ENCODE peak calls at places on chromosomes 4 and X, in four cellular contexts. One of them, this sample, is unnamed.

GRCh38 chr4:108118505-108118904 is 50.2 kb downstream of the LEF1 start:
- DNase-seq in H1: no peak
- DNase-seq in lower leg skin: no peak
- DNase-seq in ovary: no peak
- DNase-seq in this sample: no peak

GRCh38 chr4:104763554-104764210 is 269.0 kb upstream of the CXXC4 start:
- DNase-seq in ovary: no peak
- DNase-seq in lower leg skin: no peak
- DNase-seq in H1: no peak
- DNase-seq in this sample: no peak

GRCh38 chr4:105683038-105683437 is 25.5 kb downstream of the INTS12 start:
- DNase-seq in ovary: no peak
- DNase-seq in H1: no peak
- DNase-seq in lower leg skin: no peak
- DNase-seq in this sample: no peak

GRCh38 chr4:55545681-55546632 is 752 bp downstream of the CLOCK start:
- DNase-seq in H1: peak; percentile 82
- DNase-seq in lower leg skin: peak; percentile 94
- DNase-seq in ovary: peak; percentile 86
- DNase-seq in this sample: peak; percentile 22

GRCh38 chr4:87274803-87275202 is 47.9 kb downstream of the HSD17B13 start:
- DNase-seq in lower leg skin: no peak
- DNase-seq in ovary: no peak
- DNase-seq in H1: no peak
- DNase-seq in this sample: no peak

GRCh38 chr4:136012250-136012649 is 1520.0 kb downstream of the PCDH18 start:
- DNase-seq in lower leg skin: no peak
- DNase-seq in H1: no peak
- DNase-seq in ovary: no peak
- DNase-seq in this sample: no peak

GRCh38 chrX:63514575-63514967 is 163.4 kb upstream of the SPIN4 start:
- DNase-seq in lower leg skin: no peak
- DNase-seq in H1: no peak
- DNase-seq in ovary: no peak
- DNase-seq in this sample: no peak

GRCh38 chr4:94506822-94507221 is 55.1 kb downstream of the PDLIM5 start:
- DNase-seq in lower leg skin: no peak
- DNase-seq in H1: no peak
- DNase-seq in ovary: no peak
- DNase-seq in this sample: no peak

GRCh38 chr4:8776366-8776765 is 95.3 kb downstream of the HMX1 start:
- DNase-seq in H1: no peak
- DNase-seq in ovary: no peak
- DNase-seq in lower leg skin: no peak
- DNase-seq in this sample: no peak

DNA sequence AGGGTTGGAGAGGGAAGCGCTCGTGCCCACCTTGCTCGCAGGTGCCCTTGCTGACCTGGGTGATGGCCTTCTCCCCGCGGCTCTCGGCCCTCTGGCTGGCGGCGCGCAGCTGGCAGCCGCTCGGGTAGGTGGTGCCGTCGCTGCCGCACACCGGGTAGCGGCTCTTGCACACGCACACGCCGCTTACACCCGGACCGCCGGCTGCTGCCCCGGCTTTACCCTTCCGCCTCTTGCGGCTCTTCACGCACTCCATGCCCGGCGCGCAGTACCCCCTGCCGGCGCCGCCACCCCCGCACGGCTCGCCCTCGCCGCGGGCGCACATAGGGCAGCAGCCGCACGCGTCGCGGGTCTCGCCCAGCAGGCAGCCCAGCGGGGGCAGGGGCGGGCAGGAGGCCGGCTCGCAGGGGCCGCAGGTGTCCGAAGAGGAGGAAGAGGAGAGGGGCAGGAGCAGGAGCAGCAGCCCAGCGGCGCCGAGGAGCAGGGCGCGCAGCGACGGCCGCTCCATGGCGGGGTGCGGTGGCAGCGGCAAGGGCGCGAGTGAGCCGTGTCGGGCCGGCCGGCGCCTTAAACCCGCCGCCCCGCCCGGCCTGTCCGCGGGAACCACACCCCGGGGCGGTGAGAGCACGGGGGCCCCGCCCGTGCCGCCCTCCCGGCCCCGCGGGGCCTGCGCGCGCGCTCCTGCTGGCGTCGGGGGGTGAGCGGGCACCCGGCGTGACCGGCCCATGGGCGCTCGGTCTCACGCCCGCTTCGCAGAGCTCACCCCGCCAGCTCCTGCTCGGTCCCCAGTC is at the start of gene IGFBP7:
- DNase-seq in lower leg skin: peak; percentile 87
- DNase-seq in ovary: peak; percentile 77
- DNase-seq in H1: peak; percentile 59
- DNase-seq in this sample: peak; percentile 40
- TF ChIP-seq POLR2A in lower leg skin: no peak
- TF ChIP-seq POLR2A in ovary: peak; percentile 72
- TF ChIP-seq POLR2A in H1: no peak
- TF ChIP-seq POLR2A in this sample: peak; percentile 97

GRCh38 chrX:112536544-112536943 is 143.2 kb downstream of the LHFPL1 start:
- DNase-seq in ovary: no peak
- DNase-seq in lower leg skin: no peak
- DNase-seq in H1: peak; percentile 43
- DNase-seq in this sample: no peak
- TF ChIP-seq POLR2A in ovary: no peak
- TF ChIP-seq POLR2A in lower leg skin: no peak
- TF ChIP-seq POLR2A in H1: no peak
- TF ChIP-seq POLR2A in this sample: no peak

GRCh38 chr4:118834960-118835895 is 698 bp downstream of the SEC24D start:
- DNase-seq in lower leg skin: peak; percentile 92
- DNase-seq in H1: no peak
- DNase-seq in ovary: peak; percentile 50
- DNase-seq in this sample: peak; percentile 34
- TF ChIP-seq POLR2A in lower leg skin: no peak
- TF ChIP-seq POLR2A in H1: no peak
- TF ChIP-seq POLR2A in ovary: no peak
- TF ChIP-seq POLR2A in this sample: peak; percentile 34

GRCh38 chr4:3202836-3203820 is 45.8 kb upstream of the MSANTD1 start:
- DNase-seq in lower leg skin: peak; percentile 57
- DNase-seq in ovary: no peak
- DNase-seq in H1: no peak
- DNase-seq in this sample: no peak
- TF ChIP-seq POLR2A in lower leg skin: no peak
- TF ChIP-seq POLR2A in ovary: no peak
- TF ChIP-seq POLR2A in H1: no peak
- TF ChIP-seq POLR2A in this sample: no peak

GRCh38 chr4:7043521-7044414 is 596 bp downstream of the TADA2B start:
- DNase-seq in ovary: peak; percentile 70
- DNase-seq in H1: peak; percentile 71
- DNase-seq in lower leg skin: peak; percentile 90
- DNase-seq in this sample: peak; percentile 65
- TF ChIP-seq POLR2A in ovary: no peak
- TF ChIP-seq POLR2A in H1: no peak
- TF ChIP-seq POLR2A in lower leg skin: no peak
- TF ChIP-seq POLR2A in this sample: peak; percentile 13

GRCh38 chr4:112231779-112232713 is at the start of gene AP1AR:
- DNase-seq in ovary: peak; percentile 88
- DNase-seq in H1: peak; percentile 93
- DNase-seq in lower leg skin: peak; percentile 96
- DNase-seq in this sample: peak; percentile 52
- TF ChIP-seq POLR2A in ovary: peak; percentile 63
- TF ChIP-seq POLR2A in H1: peak; percentile 97
- TF ChIP-seq POLR2A in lower leg skin: no peak
- TF ChIP-seq POLR2A in this sample: peak; percentile 74

GRCh38 chrX:80335062-80335830 is 85.0 kb upstream of the TENT5D start:
- DNase-seq in lower leg skin: peak; percentile 84
- DNase-seq in ovary: peak; percentile 75
- DNase-seq in H1: peak; percentile 86
- DNase-seq in this sample: no peak
- TF ChIP-seq POLR2A in lower leg skin: no peak
- TF ChIP-seq POLR2A in ovary: no peak
- TF ChIP-seq POLR2A in H1: peak; percentile 62
- TF ChIP-seq POLR2A in this sample: no peak

GRCh38 chr4:176320340-176320975 is 692 bp downstream of the SPCS3 start:
- DNase-seq in lower leg skin: peak; percentile 97
- DNase-seq in ovary: peak; percentile 86
- DNase-seq in H1: peak; percentile 64
- DNase-seq in this sample: peak; percentile 39
- TF ChIP-seq POLR2A in lower leg skin: no peak
- TF ChIP-seq POLR2A in ovary: peak; percentile 20
- TF ChIP-seq POLR2A in H1: no peak
- TF ChIP-seq POLR2A in this sample: peak; percentile 25

GRCh38 chr4:167023359-167023925 is 210.9 kb downstream of the SPOCK3 start:
- DNase-seq in lower leg skin: no peak
- DNase-seq in H1: no peak
- DNase-seq in ovary: no peak
- DNase-seq in this sample: no peak
- TF ChIP-seq POLR2A in lower leg skin: no peak
- TF ChIP-seq POLR2A in H1: no peak
- TF ChIP-seq POLR2A in ovary: no peak
- TF ChIP-seq POLR2A in this sample: no peak

GRCh38 chr4:145830699-145831098 is 107.9 kb downstream of the ZNF827 start:
- DNase-seq in H1: no peak
- DNase-seq in ovary: no peak
- DNase-seq in lower leg skin: no peak
- DNase-seq in this sample: no peak
- TF ChIP-seq POLR2A in H1: no peak
- TF ChIP-seq POLR2A in ovary: no peak
- TF ChIP-seq POLR2A in lower leg skin: no peak
- TF ChIP-seq POLR2A in this sample: no peak

This sample was measured in H54.